ENCODE peak calls at places on chromosomes 3 and 15, in four cellular contexts. F, Z, N and M are unnamed samples.

GRCh38 chr15:39888809-39889208 is 31.3 kb downstream of the GPR176 start:
- DNase-seq in F (no peak), Z (no peak), N (no peak), M (no peak)

GRCh38 chr3:23712656-23713559 is 92.8 kb upstream of the UBE2E1 start:
- DNase-seq in F (peak), Z (no peak), N (peak), M (no peak)

GRCh38 chr3:194396897-194397756 is 1.9 kb downstream of the GP5 start:
- DNase-seq in F (no peak), Z (peak), N (peak), M (no peak)

GRCh38 chr3:150365132-150365604 is 42.9 kb upstream of the TSC22D2 start:
- DNase-seq in F (no peak), Z (no peak), N (peak), M (no peak)

GRCh38 chr3:55166577-55167555 is 239.0 kb upstream of the LRTM1 start:
- DNase-seq in F (no peak), Z (no peak), N (no peak), M (no peak)

GRCh38 chr15:45868109-45868691 is 233.4 kb downstream of the SQOR start:
- DNase-seq in F (no peak), Z (no peak), N (no peak), M (no peak)

GRCh38 chr3:97138914-97139541 is 324.6 kb downstream of the EPHA6 start:
- DNase-seq in F (no peak), Z (no peak), N (no peak), M (no peak)

GRCh38 chr3:106215047-106215446 is 346.2 kb upstream of the CBLB start:
- DNase-seq in F (no peak), Z (no peak), N (no peak), M (no peak)

GRCh38 chr3:101868534-101869464 is 19.5 kb downstream of the NFKBIZ start:
- DNase-seq in F (no peak), Z (no peak), N (peak), M (no peak)

GRCh38 chr3:153372326-153372725 is 210.3 kb downstream of the RAP2B start:
- DNase-seq in F (no peak), Z (no peak), N (peak), M (no peak)

GRCh38 chr15:32222716-32223115 is 180.4 kb downstream of the GOLGA8K start:
- DNase-seq in F (no peak), Z (no peak), N (no peak), M (no peak)

GRCh38 chr3:47578119-47578630 is 490 bp downstream of the CSPG5 start:
- DNase-seq in F (no peak), Z (peak), N (no peak), M (no peak)

GRCh38 chr3:45583021-45583851 is 11.3 kb upstream of the LIMD1 start:
- DNase-seq in F (no peak), Z (no peak), N (peak), M (no peak)

GRCh38 chr3:101702726-101703125 is 16.2 kb upstream of the RPL24 start:
- DNase-seq in F (no peak), Z (no peak), N (no peak), M (no peak)

GRCh38 chr3:64623125-64623524 is 64.7 kb downstream of the ADAMTS9 start:
- DNase-seq in F (no peak), Z (no peak), N (peak), M (no peak)

GRCh38 chr15:40995656-40996055 is 42.4 kb downstream of the CHAC1 start:
- DNase-seq in F (no peak), Z (no peak), N (no peak), M (no peak)

GRCh38 chr3:133881987-133882825 is 13.5 kb downstream of the RAB6B start:
- DNase-seq in F (no peak), Z (no peak), N (no peak), M (no peak)

GRCh38 chr15:72117448-72117697 is 577 bp downstream of the MYO9A start:
- DNase-seq in F (peak), Z (peak), N (peak), M (no peak)

GRCh38 chr3:88180398-88180999 is 30.7 kb downstream of the C3orf38 start:
- DNase-seq in F (no peak), Z (no peak), N (peak), M (peak)

GRCh38 chr15:57171414-57171813 is 204.9 kb upstream of the CGNL1 start:
- DNase-seq in F (no peak), Z (no peak), N (no peak), M (peak)

GRCh38 chr15:33183334-33183733 is 11.2 kb downstream of the FMN1 start:
- DNase-seq in F (no peak), Z (no peak), N (no peak), M (no peak)

GRCh38 chr15:71136159-71137137 is 21.2 kb downstream of the THSD4 start:
- DNase-seq in F (peak), Z (no peak), N (peak), M (no peak)

GRCh38 chr15:86634992-86635608 is 555.4 kb downstream of the AGBL1 start:
- DNase-seq in F (no peak), Z (no peak), N (no peak), M (no peak)

GRCh38 chr15:69543681-69544080 is 91.1 kb downstream of the RPLP1 start:
- DNase-seq in F (no peak), Z (no peak), N (no peak), M (no peak)

GRCh38 chr3:194163697-194164096 is 27.7 kb downstream of the HES1 start:
- DNase-seq in F (no peak), Z (no peak), N (no peak), M (no peak)

GRCh38 chr3:26932752-26933151 is 310.2 kb downstream of the LRRC3B start:
- DNase-seq in F (no peak), Z (no peak), N (no peak), M (no peak)

GRCh38 chr3:172204716-172205115 is 165.3 kb downstream of the FNDC3B start:
- DNase-seq in F (no peak), Z (no peak), N (no peak), M (no peak)

GRCh38 chr3:150450906-150451305 is 42.8 kb downstream of the TSC22D2 start:
- DNase-seq in F (no peak), Z (no peak), N (peak), M (no peak)

GRCh38 chr15:57909388-57909787 is 156.1 kb downstream of the ALDH1A2 start:
- DNase-seq in F (no peak), Z (no peak), N (no peak), M (no peak)

GRCh38 chr3:174153875-174154274 is 705.3 kb upstream of the NAALADL2 start:
- DNase-seq in F (no peak), Z (no peak), N (no peak), M (no peak)